ENCODE peak calls at places on chromosomes 12 and 14, in four cellular contexts. Y, M, V and G are unnamed samples.

GRCh38 chr14:103514596-103515421 is 7.8 kb downstream of the CKB start:
- DNase-seq in V (no peak), Y (no peak), M (peak), G (no peak)

GRCh38 chr12:124506145-124506831 is 61.1 kb downstream of the NCOR2 start:
- DNase-seq in Y (peak), M (peak), V (no peak), G (no peak)

GRCh38 chr12:110857528-110857927 is 10.7 kb downstream of the CCDC63 start:
- DNase-seq in M (no peak), Y (no peak), V (no peak), G (no peak)

GRCh38 chr14:97138801-97139200 is 341.6 kb downstream of the VRK1 start:
- DNase-seq in Y (no peak), V (no peak), M (no peak), G (no peak)

GRCh38 chr14:55180006-55180405 is 11.4 kb downstream of the DLGAP5 start:
- DNase-seq in M (no peak), Y (no peak), V (no peak), G (no peak)

GRCh38 chr12:54370218-54370730 is 6.0 kb upstream of the GPR84 start:
- DNase-seq in Y (no peak), V (peak), M (peak), G (peak)

GRCh38 chr12:57766464-57767311 is at the start of gene CYP27B1:
- DNase-seq in V (no peak), M (peak), Y (no peak), G (no peak)

GRCh38 chr14:97277711-97278110 is 480.5 kb downstream of the VRK1 start:
- DNase-seq in M (no peak), Y (no peak), V (no peak), G (no peak)

GRCh38 chr12:44224399-44224798 is 388.5 kb downstream of the TMEM117 start:
- DNase-seq in M (no peak), V (no peak), Y (no peak), G (no peak)

GRCh38 chr12:102978316-102978715 is 20.8 kb downstream of the ASCL1 start:
- DNase-seq in Y (no peak), V (no peak), M (no peak), G (no peak)

GRCh38 chr14:102778616-102779351 is 1.5 kb downstream of the TRAF3 start:
- DNase-seq in Y (no peak), M (no peak), V (no peak), G (no peak)

GRCh38 chr14:96274122-96274910 is 18.3 kb downstream of the BDKRB1 start:
- DNase-seq in Y (no peak), M (no peak), V (no peak), G (no peak)

GRCh38 chr14:102496955-102497744 is 12.4 kb downstream of the ANKRD9 start:
- DNase-seq in Y (no peak), M (no peak), V (no peak), G (no peak)

GRCh38 chr14:102212845-102213244 is 73.1 kb downstream of the WDR20 start:
- DNase-seq in Y (no peak), V (peak), M (no peak), G (no peak)

GRCh38 chr14:23610815-23611289 is 25.3 kb upstream of the DHRS2 start:
- DNase-seq in Y (no peak), V (no peak), M (no peak), G (no peak)

GRCh38 chr12:77064891-77065360 is 443 bp downstream of the E2F7 start:
- DNase-seq in Y (no peak), M (no peak), V (peak), G (no peak)

GRCh38 chr12:97960741-97961608 is 498.4 kb downstream of the RMST start:
- DNase-seq in V (no peak), M (no peak), Y (no peak), G (no peak)

GRCh38 chr12:121611306-121611705 is 15.0 kb upstream of the ORAI1 start:
- DNase-seq in V (no peak), Y (no peak), M (no peak), G (no peak)

GRCh38 chr14:51006781-51007211 is 62.5 kb upstream of the PYGL start:
- DNase-seq in M (no peak), Y (no peak), V (no peak), G (no peak)

GRCh38 chr14:59022144-59022543 is 166.3 kb upstream of the DAAM1 start:
- DNase-seq in M (no peak), Y (no peak), V (no peak), G (no peak)

GRCh38 chr12:112979281-112979680 is 962 bp downstream of the OAS2 start:
- DNase-seq in M (no peak), Y (no peak), V (no peak), G (no peak)

DNA sequence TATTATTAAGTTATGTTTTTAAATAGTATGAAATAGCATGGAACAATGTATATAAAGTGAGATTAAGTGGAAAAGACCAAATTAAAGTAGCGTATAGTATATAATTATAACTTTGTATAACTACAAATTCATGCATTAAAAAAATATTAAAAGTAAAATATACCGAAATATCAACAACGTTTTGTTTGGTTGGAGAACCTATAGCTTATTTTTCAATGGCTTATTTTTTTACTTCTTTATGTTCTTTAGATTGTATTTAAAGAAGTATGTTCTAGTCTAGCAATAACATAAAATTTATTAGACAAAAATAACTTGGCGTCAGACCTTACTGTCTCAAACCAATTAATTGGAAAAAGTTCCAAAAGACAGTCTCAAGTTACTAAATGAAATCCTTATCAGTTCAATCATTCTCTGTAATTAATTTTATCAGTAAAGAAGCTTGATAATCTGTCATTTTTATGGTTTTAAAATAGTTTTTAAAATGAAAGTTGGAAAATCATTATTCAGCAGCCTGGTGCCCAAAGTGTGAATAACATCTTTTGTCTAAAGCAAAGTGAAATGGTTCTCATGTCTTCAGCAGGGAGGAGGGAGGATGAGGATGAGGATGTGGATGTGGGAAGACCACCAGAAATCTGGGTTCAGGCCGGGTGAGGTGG is 46.7 kb downstream of the IRAK3 start:
- DNase-seq in M (no peak), Y (no peak), V (no peak), G (no peak)
- TF ChIP-seq CTCF in M (no peak), Y (no peak), V (no peak), G (peak)

GRCh38 chr14:21723431-21724045 is 49.9 kb upstream of the OR4E1 start:
- DNase-seq in V (no peak), M (no peak), Y (no peak), G (no peak)
- TF ChIP-seq CTCF in V (no peak), M (no peak), Y (no peak), G (peak)

DNA sequence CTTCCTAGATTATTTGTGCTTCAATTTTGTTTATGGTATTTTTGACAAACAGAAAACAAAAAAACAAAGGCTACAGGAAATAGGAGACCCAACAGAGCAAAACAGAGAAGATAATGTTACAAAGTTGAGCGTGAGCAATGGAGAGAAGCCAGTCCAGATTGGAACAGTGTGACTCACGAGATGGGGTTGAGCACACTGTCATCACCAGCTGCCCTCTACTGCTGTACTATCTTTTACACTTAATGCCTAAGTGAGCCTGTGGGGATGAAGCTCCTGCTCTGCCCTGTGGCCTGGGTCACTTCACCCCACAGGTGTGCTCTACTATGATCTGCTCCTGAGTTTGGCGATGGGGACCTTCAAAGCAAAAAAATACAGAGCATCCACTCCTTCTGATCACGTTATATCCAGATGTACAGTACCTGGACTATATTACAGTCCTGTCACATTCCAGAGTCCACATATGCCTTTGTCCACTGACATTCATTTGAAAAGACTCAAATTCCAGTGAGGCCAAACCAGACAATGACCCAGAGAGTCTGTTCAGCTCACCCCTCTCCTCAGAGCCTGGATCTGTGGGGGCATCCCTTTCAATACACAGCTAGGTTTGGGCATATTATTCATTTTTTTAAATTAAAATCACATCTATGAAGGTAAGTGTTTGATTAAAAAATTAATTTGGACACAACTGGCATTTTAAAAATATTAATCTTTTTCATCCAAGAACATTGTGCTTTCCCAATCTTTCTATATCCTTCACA is 4.4 kb downstream of the IPO8 start:
- DNase-seq in V (no peak), M (no peak), Y (no peak), G (no peak)
- TF ChIP-seq CTCF in V (no peak), M (no peak), Y (no peak), G (no peak)

DNA sequence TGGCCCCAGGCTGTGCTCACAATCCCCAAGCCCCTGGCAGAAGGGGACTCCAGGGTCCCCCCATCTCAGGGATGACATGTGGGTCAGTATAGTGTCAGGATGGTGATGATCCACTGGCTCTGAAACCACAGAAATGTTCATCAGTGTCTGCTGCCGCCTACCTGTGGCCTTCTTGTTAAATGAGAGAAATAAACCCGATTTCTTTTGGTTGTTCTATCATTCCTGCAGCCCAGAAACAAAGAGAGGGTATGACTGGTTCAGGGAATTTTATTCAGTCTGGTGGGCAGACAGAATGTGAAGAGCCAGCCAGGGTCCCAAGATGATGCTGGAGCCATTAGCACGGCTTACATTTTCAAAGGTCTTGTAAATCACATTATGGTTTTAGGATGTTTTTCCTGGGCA is 86.6 kb downstream of the CRADD start:
- DNase-seq in Y (no peak), V (no peak), M (no peak), G (no peak)
- TF ChIP-seq CTCF in Y (no peak), V (no peak), M (no peak), G (no peak)

DNA sequence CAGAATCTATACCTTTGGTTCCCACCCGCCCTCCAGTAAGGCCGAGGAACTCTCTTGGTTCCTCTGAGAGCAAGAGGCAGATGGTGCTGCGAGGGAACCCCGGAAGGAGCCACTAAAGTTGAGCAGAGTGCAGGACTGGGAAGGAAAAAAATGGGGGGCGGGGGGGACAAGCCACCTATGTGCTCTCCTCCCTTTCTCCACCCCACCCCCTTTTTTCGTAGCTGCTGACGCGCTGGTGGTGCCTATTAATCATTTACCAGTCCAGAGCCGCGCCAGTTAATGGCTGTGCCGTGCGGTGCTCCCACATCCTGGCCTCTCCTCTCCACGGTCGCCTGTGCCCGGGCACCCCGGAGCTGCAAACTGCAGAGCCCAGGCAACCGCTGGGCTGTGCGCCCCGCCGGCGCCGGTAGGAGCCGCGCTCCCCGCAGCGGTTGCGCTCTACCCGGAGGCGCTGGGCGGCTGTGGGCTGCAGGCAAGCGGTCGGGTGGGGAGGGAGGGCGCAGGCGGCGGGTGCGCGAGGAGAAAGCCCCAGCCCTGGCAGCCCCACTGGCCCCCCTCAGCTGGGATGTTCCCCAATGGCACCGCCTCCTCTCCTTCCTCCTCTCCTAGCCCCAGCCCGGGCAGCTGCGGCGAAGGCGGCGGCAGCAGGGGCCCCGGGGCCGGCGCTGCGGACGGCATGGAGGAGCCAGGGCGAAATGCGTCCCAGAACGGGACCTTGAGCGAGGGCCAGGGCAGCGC is 1.3 kb downstream of the SSTR1 start:
- DNase-seq in Y (no peak), V (peak), M (peak), G (peak)
- TF ChIP-seq CTCF in Y (no peak), V (no peak), M (peak), G (peak)

DNA sequence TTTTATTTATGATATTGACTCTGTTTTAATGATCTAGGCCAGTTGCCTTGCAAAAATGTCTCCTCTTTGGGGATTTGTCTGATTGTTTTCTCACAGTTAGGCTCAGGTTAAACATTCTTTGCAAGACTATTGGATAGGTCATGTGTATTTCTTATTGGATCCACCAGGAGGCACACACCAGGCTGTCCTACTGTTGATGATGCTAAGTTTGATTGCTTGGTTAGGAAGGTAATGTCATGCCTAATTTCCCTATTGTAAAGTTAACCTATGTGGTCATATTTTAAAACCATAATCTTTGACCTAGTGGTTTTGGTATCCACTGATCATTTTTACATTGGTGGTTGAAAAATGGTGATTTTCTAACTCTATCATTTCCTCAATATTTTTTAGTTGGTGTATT is 137.1 kb downstream of the BRMS1L start:
- DNase-seq in Y (no peak), V (no peak), M (no peak), G (no peak)
- TF ChIP-seq CTCF in Y (no peak), V (peak), M (no peak), G (peak)

GRCh38 chr14:94598816-94599655 is 13.2 kb upstream of the SERPINA3 start:
- DNase-seq in V (no peak), M (peak), Y (no peak), G (no peak)
- TF ChIP-seq CTCF in V (no peak), M (no peak), Y (no peak), G (peak)

GRCh38 chr12:63911336-63911735 is 66.8 kb downstream of the SRGAP1 start:
- DNase-seq in V (no peak), M (no peak), Y (no peak), G (no peak)
- TF ChIP-seq CTCF in V (no peak), M (no peak), Y (no peak), G (no peak)

DNA sequence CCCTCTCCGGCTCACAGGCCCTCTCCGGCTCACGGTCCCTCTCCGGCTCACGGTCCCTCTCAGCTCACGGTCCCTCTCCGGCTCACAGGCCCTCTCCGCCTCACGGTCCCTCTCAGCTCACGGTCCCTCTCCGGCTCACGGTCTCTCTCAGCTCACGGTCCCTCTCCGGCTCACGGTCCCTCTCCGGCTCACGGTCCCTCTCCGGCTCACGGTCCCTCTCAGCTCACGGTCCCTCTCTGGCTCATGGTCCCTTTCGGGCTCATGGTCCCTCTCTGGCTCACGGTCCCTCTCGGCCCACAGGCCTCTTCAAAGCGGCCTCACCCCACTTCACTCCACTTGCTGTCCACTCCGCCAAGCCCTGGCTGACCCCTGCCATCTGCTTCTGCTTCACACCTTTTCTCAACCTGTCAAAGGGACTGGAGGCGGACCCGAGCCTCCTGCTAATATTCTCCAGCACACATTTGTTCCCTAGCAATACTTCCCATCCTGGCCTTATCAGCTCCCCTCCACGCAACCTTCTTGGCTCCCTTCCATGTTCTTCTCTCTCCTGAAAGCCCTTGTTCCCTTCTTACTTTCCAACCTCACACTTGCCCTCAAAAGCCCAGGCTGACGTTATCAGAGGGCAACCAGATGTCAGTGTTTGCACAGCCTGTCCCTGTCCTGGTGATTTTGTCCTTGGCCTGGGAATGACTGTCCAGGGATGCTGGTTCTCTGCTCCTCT is 176.7 kb downstream of the CALM1 start:
- DNase-seq in Y (no peak), V (no peak), M (no peak), G (no peak)
- TF ChIP-seq CTCF in Y (no peak), V (no peak), M (no peak), G (no peak)

GRCh38 chr14:73058224-73058922 is at the start of gene RBM25:
- DNase-seq in V (peak), M (peak), Y (peak), G (peak)
- TF ChIP-seq CTCF in V (no peak), M (no peak), Y (no peak), G (no peak)